ENCODE peak calls at places on chromosomes 4 and X, in four cellular contexts. One of them, this sample, is unnamed.
A peak's percentile ranks its signal among the peaks of the same experiment; 100 is the strongest.

GRCh38 chr4:15244354-15244753 is 183.5 kb upstream of the C1QTNF7 start:
- DNase-seq in neuronal stem cell: no peak
- DNase-seq in adrenal gland: no peak
- DNase-seq in transverse colon: no peak
- DNase-seq in this sample: peak; percentile 39

GRCh38 chr4:185782523-185782922 is 29.5 kb downstream of the SORBS2 start:
- DNase-seq in adrenal gland: no peak
- DNase-seq in neuronal stem cell: no peak
- DNase-seq in transverse colon: no peak
- DNase-seq in this sample: peak; percentile 45

GRCh38 chrX:68721546-68721945 is 74.1 kb downstream of the STARD8 start:
- DNase-seq in transverse colon: no peak
- DNase-seq in neuronal stem cell: no peak
- DNase-seq in adrenal gland: no peak
- DNase-seq in this sample: no peak

GRCh38 chr4:110622841-110623709 is at the start of gene PITX2:
- DNase-seq in transverse colon: peak; percentile 95
- DNase-seq in neuronal stem cell: peak; percentile 93
- DNase-seq in adrenal gland: peak; percentile 38
- DNase-seq in this sample: peak; percentile 96

GRCh38 chrX:40099046-40099968 is 1.5 kb upstream of the BCOR start:
- DNase-seq in adrenal gland: peak; percentile 59
- DNase-seq in neuronal stem cell: no peak
- DNase-seq in transverse colon: peak; percentile 66
- DNase-seq in this sample: peak; percentile 71

GRCh38 chr4:139009702-139010101 is 5.9 kb upstream of the NOCT start:
- DNase-seq in adrenal gland: no peak
- DNase-seq in neuronal stem cell: no peak
- DNase-seq in transverse colon: no peak
- DNase-seq in this sample: no peak

GRCh38 chr4:86174496-86174895 is 185.4 kb downstream of the MAPK10 start:
- DNase-seq in transverse colon: no peak
- DNase-seq in neuronal stem cell: no peak
- DNase-seq in adrenal gland: no peak
- DNase-seq in this sample: no peak

GRCh38 chrX:44748014-44748413 is 95.8 kb upstream of the DUSP21 start:
- DNase-seq in adrenal gland: no peak
- DNase-seq in neuronal stem cell: no peak
- DNase-seq in transverse colon: no peak
- DNase-seq in this sample: no peak

GRCh38 chr4:152342293-152342692 is 193.6 kb downstream of the FBXW7 start:
- DNase-seq in adrenal gland: no peak
- DNase-seq in transverse colon: no peak
- DNase-seq in neuronal stem cell: no peak
- DNase-seq in this sample: no peak

GRCh38 chr4:91936301-91936700 is 367.5 kb upstream of the GRID2 start:
- DNase-seq in neuronal stem cell: no peak
- DNase-seq in adrenal gland: no peak
- DNase-seq in transverse colon: no peak
- DNase-seq in this sample: peak; percentile 35

GRCh38 chr4:129095811-129096454 is at the start of gene C4orf33:
- DNase-seq in transverse colon: peak; percentile 76
- DNase-seq in neuronal stem cell: peak; percentile 57
- DNase-seq in adrenal gland: peak; percentile 73
- DNase-seq in this sample: peak; percentile 77

GRCh38 chr4:171186700-171187099 is 626.5 kb upstream of the GALNTL6 start:
- DNase-seq in transverse colon: no peak
- DNase-seq in neuronal stem cell: no peak
- DNase-seq in adrenal gland: no peak
- DNase-seq in this sample: no peak

GRCh38 chrX:8455600-8455999 is 9.0 kb upstream of the VCX3B start:
- DNase-seq in adrenal gland: no peak
- DNase-seq in transverse colon: no peak
- DNase-seq in neuronal stem cell: no peak
- DNase-seq in this sample: peak; percentile 4

GRCh38 chr4:155541716-155542115 is 124.9 kb upstream of the GUCY1A1 start:
- DNase-seq in neuronal stem cell: no peak
- DNase-seq in transverse colon: no peak
- DNase-seq in adrenal gland: no peak
- DNase-seq in this sample: peak; percentile 22

GRCh38 chr4:150323551-150324325 is 245.5 kb downstream of the DCLK2 start:
- DNase-seq in neuronal stem cell: no peak
- DNase-seq in adrenal gland: no peak
- DNase-seq in transverse colon: no peak
- DNase-seq in this sample: no peak

GRCh38 chrX:66046612-66047235 is 6.8 kb upstream of the VSIG4 start:
- DNase-seq in neuronal stem cell: no peak
- DNase-seq in adrenal gland: no peak
- DNase-seq in transverse colon: no peak
- DNase-seq in this sample: no peak

GRCh38 chr4:119010909-119011606 is 122.4 kb downstream of the SYNPO2 start:
- DNase-seq in neuronal stem cell: no peak
- DNase-seq in adrenal gland: no peak
- DNase-seq in transverse colon: no peak
- DNase-seq in this sample: peak; percentile 24

GRCh38 chr4:24979554-24979953 is 51.2 kb downstream of the LGI2 start:
- DNase-seq in adrenal gland: peak; percentile 58
- DNase-seq in transverse colon: peak; percentile 20
- DNase-seq in neuronal stem cell: no peak
- DNase-seq in this sample: no peak

GRCh38 chrX:54066841-54067240 is 22.6 kb upstream of the PHF8 start:
- DNase-seq in neuronal stem cell: no peak
- DNase-seq in transverse colon: no peak
- DNase-seq in adrenal gland: no peak
- DNase-seq in this sample: peak; percentile 3

GRCh38 chrX:23317799-23318724 is 16.6 kb upstream of the PTCHD1 start:
- DNase-seq in adrenal gland: peak; percentile 22
- DNase-seq in transverse colon: peak; percentile 12
- DNase-seq in neuronal stem cell: no peak
- DNase-seq in this sample: peak; percentile 46

GRCh38 chr4:144575181-144575580 is 70.8 kb upstream of the HHIP start:
- DNase-seq in neuronal stem cell: no peak
- DNase-seq in transverse colon: no peak
- DNase-seq in adrenal gland: no peak
- DNase-seq in this sample: peak; percentile 36

GRCh38 chrX:54182194-54182863 is 725 bp downstream of the FAM120C start:
- DNase-seq in neuronal stem cell: peak; percentile 8
- DNase-seq in transverse colon: peak; percentile 70
- DNase-seq in adrenal gland: peak; percentile 64
- DNase-seq in this sample: peak; percentile 34

GRCh38 chrX:20265726-20266681 is 705 bp downstream of the RPS6KA3 start:
- DNase-seq in transverse colon: peak; percentile 29
- DNase-seq in adrenal gland: peak; percentile 43
- DNase-seq in neuronal stem cell: no peak
- DNase-seq in this sample: no peak

GRCh38 chr4:156705291-156705690 is 266.3 kb downstream of the PDGFC start:
- DNase-seq in transverse colon: no peak
- DNase-seq in adrenal gland: no peak
- DNase-seq in neuronal stem cell: no peak
- DNase-seq in this sample: peak; percentile 15

GRCh38 chr4:173777921-173778320 is 247.9 kb upstream of the HAND2 start:
- DNase-seq in transverse colon: no peak
- DNase-seq in neuronal stem cell: no peak
- DNase-seq in adrenal gland: no peak
- DNase-seq in this sample: no peak

GRCh38 chr4:21113496-21114213 is 413.4 kb downstream of the PACRGL start:
- DNase-seq in transverse colon: no peak
- DNase-seq in neuronal stem cell: no peak
- DNase-seq in adrenal gland: no peak
- DNase-seq in this sample: no peak

GRCh38 chr4:138062929-138063328 is 179.2 kb downstream of the SLC7A11 start:
- DNase-seq in transverse colon: no peak
- DNase-seq in adrenal gland: no peak
- DNase-seq in neuronal stem cell: no peak
- DNase-seq in this sample: no peak

GRCh38 chrX:49186125-49187027 is at the start of gene PRICKLE3:
- DNase-seq in neuronal stem cell: no peak
- DNase-seq in adrenal gland: peak; percentile 84
- DNase-seq in transverse colon: peak; percentile 88
- DNase-seq in this sample: peak; percentile 85

GRCh38 chrX:72634321-72634720 is 61.7 kb upstream of the HDAC8 start:
- DNase-seq in adrenal gland: no peak
- DNase-seq in transverse colon: no peak
- DNase-seq in neuronal stem cell: no peak
- DNase-seq in this sample: peak; percentile 61

GRCh38 chrX:97224148-97224547 is 340.4 kb downstream of the RPA4 start:
- DNase-seq in neuronal stem cell: no peak
- DNase-seq in transverse colon: no peak
- DNase-seq in adrenal gland: no peak
- DNase-seq in this sample: no peak

GRCh38 chr4:140163029-140163810 is 9.2 kb upstream of the MAML3 start:
- DNase-seq in neuronal stem cell: no peak
- DNase-seq in adrenal gland: peak; percentile 68
- DNase-seq in transverse colon: no peak
- DNase-seq in this sample: peak; percentile 85

GRCh38 chr4:73707918-73708577 is 32.3 kb upstream of the CXCL8 start:
- DNase-seq in transverse colon: peak; percentile 39
- DNase-seq in adrenal gland: peak; percentile 82
- DNase-seq in neuronal stem cell: no peak
- DNase-seq in this sample: peak; percentile 25

GRCh38 chrX:35461164-35461563 is 337.0 kb upstream of the MAGEB16 start:
- DNase-seq in transverse colon: no peak
- DNase-seq in neuronal stem cell: no peak
- DNase-seq in adrenal gland: no peak
- DNase-seq in this sample: no peak

GRCh38 chrX:116114999-116115398 is 55.5 kb upstream of the AGTR2 start:
- DNase-seq in neuronal stem cell: no peak
- DNase-seq in transverse colon: no peak
- DNase-seq in adrenal gland: no peak
- DNase-seq in this sample: no peak

GRCh38 chr4:181528570-181529184 is 714.5 kb upstream of the TENM3 start:
- DNase-seq in transverse colon: peak; percentile 80
- DNase-seq in adrenal gland: peak; percentile 74
- DNase-seq in neuronal stem cell: peak; percentile 77
- DNase-seq in this sample: peak; percentile 90

GRCh38 chr4:52105276-52105675 is 54.2 kb downstream of the SPATA18 start:
- DNase-seq in adrenal gland: no peak
- DNase-seq in transverse colon: no peak
- DNase-seq in neuronal stem cell: no peak
- DNase-seq in this sample: no peak
- H3K27ac ChIP-seq in adrenal gland: no peak overlapping the region
- H3K27ac ChIP-seq in transverse colon: no peak overlapping the region
- H3K27ac ChIP-seq in neuronal stem cell: no peak overlapping the region
- H3K27ac ChIP-seq in this sample: no peak overlapping the region

DNA sequence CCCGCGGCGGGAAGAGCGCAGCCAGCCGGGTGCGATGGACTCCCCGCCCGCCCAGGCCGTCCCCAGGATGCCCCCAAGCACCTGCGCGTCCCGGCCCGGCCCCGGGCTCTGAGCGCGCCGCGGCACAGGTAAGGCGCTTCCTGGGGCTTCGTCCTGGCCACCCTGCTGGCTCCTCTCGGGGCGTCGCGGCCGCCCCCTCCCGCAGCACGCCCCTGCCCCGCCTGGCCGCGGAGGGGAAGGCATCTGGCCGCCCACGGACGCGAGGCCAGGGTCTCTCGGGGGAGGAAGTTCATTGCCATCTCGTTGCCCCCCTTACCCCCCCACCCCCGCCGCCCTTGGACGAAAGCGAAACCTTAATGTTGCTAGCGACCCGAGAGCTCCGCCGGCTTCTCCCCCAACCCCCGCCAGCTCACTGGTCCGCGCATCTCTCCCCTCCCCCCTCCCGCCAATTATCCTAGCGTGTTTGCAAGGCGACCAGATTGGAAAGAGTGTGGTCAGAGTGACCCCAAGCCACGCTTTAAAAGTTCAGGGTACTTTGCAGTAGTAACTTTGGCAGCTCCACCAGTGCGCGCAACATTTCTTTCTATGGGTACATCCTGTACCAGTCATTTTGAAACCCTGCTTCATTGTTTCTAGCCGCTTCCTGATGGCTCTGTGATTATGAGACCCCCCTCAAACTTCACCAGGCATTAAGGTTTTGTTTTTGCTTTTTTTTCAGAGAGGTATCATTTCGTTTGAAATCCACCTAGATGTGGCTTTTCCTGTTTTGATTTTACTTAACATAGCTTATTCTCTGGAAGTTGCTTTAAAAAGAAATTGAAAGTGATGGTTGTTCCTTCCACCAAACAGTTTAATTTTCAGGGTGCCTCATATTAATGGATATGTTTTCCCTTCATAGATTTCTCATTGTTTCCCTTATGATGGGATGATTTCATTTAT is 606 bp downstream of the TBC1D1 start:
- DNase-seq in neuronal stem cell: peak; percentile 24
- DNase-seq in adrenal gland: peak; percentile 32
- DNase-seq in transverse colon: peak; percentile 46
- DNase-seq in this sample: peak; percentile 10
- H3K4me1 ChIP-seq in neuronal stem cell: peaks cover 9% of the 10 kb centered on the region
- H3K4me1 ChIP-seq in adrenal gland: no peaks in the 10 kb centered on the region
- H3K4me1 ChIP-seq in transverse colon: peaks cover 13% of the 10 kb centered on the region
- H3K4me1 ChIP-seq in this sample: peaks cover 2% of the 10 kb centered on the region

DNA sequence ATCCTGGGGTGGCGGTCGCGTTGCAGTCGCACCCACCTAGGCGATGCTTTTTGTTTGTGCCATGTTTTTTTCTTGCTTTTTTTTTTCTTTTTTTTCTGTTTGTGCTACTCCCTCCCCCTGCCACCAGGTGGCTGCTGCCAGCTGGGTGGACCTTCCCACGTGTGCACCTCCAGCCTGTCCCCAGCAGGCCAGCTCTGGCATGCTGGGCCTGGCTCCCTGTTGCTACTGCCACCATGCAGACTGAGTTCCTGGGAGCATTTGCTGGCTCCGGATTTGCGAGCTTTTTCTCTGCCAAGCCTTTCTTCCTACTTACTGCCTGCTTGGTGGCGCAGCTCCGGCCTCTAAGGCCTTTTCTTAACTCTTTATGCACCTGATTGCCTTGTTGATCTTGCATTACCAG is 161.2 kb upstream of the WDFY3 start:
- DNase-seq in transverse colon: no peak
- DNase-seq in neuronal stem cell: peak; percentile 48
- DNase-seq in adrenal gland: peak; percentile 39
- DNase-seq in this sample: peak; percentile 55
- H3K4me3 ChIP-seq in transverse colon: no peak overlapping the region
- H3K4me3 ChIP-seq in neuronal stem cell: no peak overlapping the region
- H3K4me3 ChIP-seq in adrenal gland: no peak overlapping the region
- H3K4me3 ChIP-seq in this sample: no peak overlapping the region

DNA sequence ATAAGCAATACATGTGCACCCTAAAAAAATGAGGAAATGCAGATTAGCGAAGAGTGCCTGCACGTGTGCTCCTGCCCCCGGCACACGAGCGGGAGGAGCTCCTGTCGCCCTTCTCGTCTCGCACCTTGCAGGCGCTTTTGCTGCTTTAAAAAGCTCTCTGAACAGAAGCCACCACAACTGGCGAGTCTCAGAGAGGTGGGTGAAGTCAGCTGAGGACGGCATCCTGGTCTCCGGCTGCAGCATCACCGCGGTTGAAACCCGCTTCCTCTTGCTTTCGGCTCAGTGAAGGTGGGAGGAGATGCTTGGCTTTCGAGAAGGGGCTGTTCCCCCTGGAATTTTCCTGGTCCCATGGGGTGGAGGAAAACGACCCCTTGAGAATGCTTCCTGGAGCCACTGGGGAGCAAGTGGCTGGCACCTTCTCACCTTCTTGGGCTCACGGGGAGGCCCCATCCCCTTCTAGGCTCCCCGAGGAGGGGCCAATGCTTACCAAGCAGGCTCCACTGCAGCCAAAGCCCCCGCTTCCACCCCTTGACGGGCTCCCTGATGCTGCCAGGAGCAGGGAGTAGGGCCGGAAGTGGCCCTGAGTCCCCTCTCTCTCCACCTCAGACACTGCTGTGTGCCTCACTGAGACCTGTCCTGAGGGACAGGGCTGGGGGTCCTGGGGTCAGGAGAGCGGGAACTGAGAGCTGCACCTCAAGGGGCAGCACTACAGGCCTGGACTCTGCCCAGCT is 29.2 kb upstream of the MXD4 start:
- DNase-seq in transverse colon: peak; percentile 51
- DNase-seq in adrenal gland: no peak
- DNase-seq in neuronal stem cell: no peak
- DNase-seq in this sample: no peak
- H3K27ac ChIP-seq in transverse colon: no peak overlapping the region
- H3K27ac ChIP-seq in adrenal gland: no peak overlapping the region
- H3K27ac ChIP-seq in neuronal stem cell: no peak overlapping the region
- H3K27ac ChIP-seq in this sample: no peak overlapping the region